ENCODE peak calls at places on chromosomes 6 and 20, in eight cellular contexts. A, C, B, D, S, Q, H and N are unnamed samples.

GRCh38 chr6:159941286-159942113 is 27.4 kb upstream of the IGF2R start:
- DNase-seq in S (peak), C (no peak), A (peak), D (peak), B (peak), H (peak), Q (peak), N (no peak)

GRCh38 chr20:16801919-16802651 is 53.9 kb downstream of the OTOR start:
- DNase-seq in A (peak), B (peak), H (peak), C (peak), D (peak), S (peak), Q (peak), N (no peak)

GRCh38 chr6:105803439-105803838 is 282.7 kb upstream of the PRDM1 start:
- DNase-seq in A (no peak), C (no peak), S (peak), D (no peak), B (peak), H (no peak), Q (no peak), N (no peak)

GRCh38 chr6:151209071-151209831 is 30.5 kb upstream of the AKAP12 start:
- DNase-seq in S (peak), C (peak), D (no peak), Q (no peak), B (peak), A (peak), H (no peak), N (no peak)

GRCh38 chr20:64035933-64036345 is at the start of gene C20orf204:
- DNase-seq in S (no peak), B (no peak), D (no peak), Q (no peak), C (no peak), H (no peak), A (no peak), N (no peak)

GRCh38 chr6:31915756-31916155 is 11.8 kb upstream of the C2 start:
- DNase-seq in S (no peak), B (no peak), Q (no peak), D (no peak), C (no peak), A (no peak), H (no peak), N (no peak)

GRCh38 chr6:123489589-123489988 is 147.2 kb downstream of the TRDN start:
- DNase-seq in D (no peak), A (no peak), Q (no peak), C (no peak), S (no peak), B (no peak), H (no peak), N (no peak)

GRCh38 chr6:158849899-158850806 is 31.0 kb upstream of the EZR start:
- DNase-seq in S (peak), A (peak), C (peak), D (peak), B (peak), Q (peak), H (peak), N (no peak)

GRCh38 chr6:25635886-25636317 is 16.1 kb upstream of the SCGN start:
- DNase-seq in C (no peak), A (no peak), Q (no peak), S (no peak), D (no peak), H (no peak), B (no peak), N (no peak)

GRCh38 chr6:146770275-146770964 is 171.6 kb downstream of the ADGB start:
- DNase-seq in C (no peak), B (no peak), H (no peak), D (no peak), S (no peak), A (no peak), Q (no peak), N (no peak)

GRCh38 chr6:52725133-52725529 is 38.1 kb downstream of the GSTA2 start:
- DNase-seq in H (peak), S (no peak), Q (no peak), D (no peak), C (no peak), B (no peak), A (peak), N (no peak)

GRCh38 chr6:165159459-165159858 is 149.9 kb downstream of the C6orf118 start:
- DNase-seq in C (no peak), Q (no peak), D (no peak), S (no peak), H (no peak), B (no peak), A (no peak), N (no peak)

GRCh38 chr6:158654498-158654897 is 4.6 kb downstream of the SYTL3 start:
- DNase-seq in B (peak), Q (no peak), C (no peak), H (peak), D (no peak), S (peak), A (peak), N (no peak)

GRCh38 chr6:47724300-47724699 is 25.9 kb downstream of the ADGRF4 start:
- DNase-seq in H (no peak), B (no peak), D (no peak), A (no peak), Q (no peak), S (no peak), C (no peak), N (peak)

GRCh38 chr6:74606488-74607135 is 599.2 kb downstream of the COL12A1 start:
- DNase-seq in H (peak), Q (no peak), A (peak), S (peak), C (peak), B (peak), D (no peak), N (peak)

GRCh38 chr6:3561745-3562144 is 104.9 kb upstream of the SLC22A23 start:
- DNase-seq in S (peak), D (no peak), A (peak), Q (peak), B (peak), C (peak), H (peak), N (no peak)

GRCh38 chr20:17859002-17859615 is 109.5 kb downstream of the SNX5 start:
- DNase-seq in A (no peak), Q (peak), C (no peak), B (no peak), D (no peak), S (no peak), H (no peak), N (no peak)

GRCh38 chr20:20561172-20561571 is 151.3 kb downstream of the RALGAPA2 start:
- DNase-seq in A (no peak), C (no peak), Q (no peak), D (no peak), S (no peak), H (no peak), B (no peak), N (no peak)

GRCh38 chr6:85642774-85643529 is at the start of gene SYNCRIP:
- DNase-seq in B (peak), A (peak), D (peak), S (peak), Q (peak), H (peak), C (peak), N (peak)

GRCh38 chr6:88476388-88476787 is 310.2 kb upstream of the CNR1 start:
- DNase-seq in S (no peak), H (no peak), D (no peak), Q (no peak), B (no peak), C (no peak), A (no peak), N (no peak)

GRCh38 chr6:56510984-56511531 is 131.6 kb downstream of the DST start:
- DNase-seq in Q (no peak), A (peak), H (peak), B (peak), S (no peak), C (no peak), D (no peak), N (no peak)

GRCh38 chr6:34315780-34316179 is 67.0 kb upstream of the SMIM29 start:
- DNase-seq in A (no peak), Q (peak), C (no peak), H (no peak), D (no peak), S (no peak), B (no peak), N (no peak)

GRCh38 chr6:166743925-166744653 is 117.0 kb upstream of the RPS6KA2 start:
- DNase-seq in A (no peak), D (no peak), H (no peak), C (no peak), Q (no peak), S (no peak), B (peak), N (no peak)

GRCh38 chr6:111625099-111625416 is 19.4 kb upstream of the TRAF3IP2 start:
- DNase-seq in D (no peak), A (no peak), C (no peak), H (no peak), Q (no peak), S (no peak), B (no peak), N (no peak)

GRCh38 chr20:25860531-25861150 is 164.0 kb upstream of the ZNF337 start:
- DNase-seq in D (no peak), A (no peak), H (no peak), C (no peak), S (no peak), Q (no peak), B (no peak), N (no peak)

GRCh38 chr6:88380618-88381288 is 214.6 kb upstream of the CNR1 start:
- DNase-seq in H (peak), C (peak), D (no peak), A (peak), B (no peak), S (no peak), Q (no peak), N (no peak)

GRCh38 chr20:35731469-35731788 is 10.6 kb downstream of the RBM39 start:
- DNase-seq in A (no peak), D (no peak), S (no peak), Q (no peak), C (no peak), B (no peak), H (no peak), N (no peak)
- H3K4me3 ChIP-seq in A (no peak), D (no peak), S (no peak), Q (no peak), C (no peak), B (no peak), H (no peak), N (no peak)

GRCh38 chr6:121498481-121499276 is 63.2 kb downstream of the GJA1 start:
- DNase-seq in D (no peak), H (no peak), Q (no peak), B (no peak), C (no peak), S (peak), A (no peak), N (no peak)
- TF ChIP-seq CTCF in D (no peak), H (no peak), Q (no peak), B (no peak), C (no peak), S (no peak), A (no peak), N (no peak)

GRCh38 chr20:44093249-44093582 is 93.8 kb downstream of the JPH2 start:
- DNase-seq in C (no peak), D (no peak), H (no peak), B (no peak), A (no peak), Q (no peak), S (no peak), N (no peak)

GRCh38 chr20:44098256-44098630 is 88.7 kb downstream of the JPH2 start:
- DNase-seq in A (no peak), C (no peak), B (no peak), S (no peak), H (no peak), Q (no peak), D (no peak), N (no peak)

GRCh38 chr20:44098657-44099056 is 88.3 kb downstream of the JPH2 start:
- DNase-seq in A (no peak), D (no peak), Q (no peak), B (no peak), S (no peak), C (no peak), H (no peak), N (no peak)

GRCh38 chr20:44095831-44096230 is 91.2 kb downstream of the JPH2 start:
- DNase-seq in C (no peak), S (no peak), A (no peak), Q (no peak), B (no peak), D (no peak), H (no peak), N (no peak)

GRCh38 chr20:44097521-44098255 is 89.3 kb downstream of the JPH2 start:
- DNase-seq in B (peak), A (no peak), H (peak), D (no peak), Q (no peak), S (no peak), C (no peak), N (no peak)
- H3K4me3 ChIP-seq in B (no peak), A (no peak), H (no peak), D (no peak), Q (no peak), S (no peak), C (no peak), N (no peak)

GRCh38 chr20:44649976-44650375 is 1.5 kb downstream of the ADA start:
- DNase-seq in A (no peak), D (no peak), H (no peak), C (no peak), B (no peak), S (no peak), Q (no peak), N (no peak)

GRCh38 chr20:44653536-44653935 is 2.0 kb upstream of the ADA start:
- DNase-seq in D (no peak), C (no peak), A (no peak), B (no peak), H (no peak), S (no peak), Q (no peak), N (no peak)

GRCh38 chr20:44650777-44651493 is 564 bp downstream of the ADA start:
- DNase-seq in Q (peak), A (no peak), D (peak), H (no peak), C (peak), S (no peak), B (no peak), N (no peak)

GRCh38 chr20:44648579-44648978 is 2.9 kb downstream of the ADA start:
- DNase-seq in D (no peak), C (no peak), H (no peak), S (no peak), A (no peak), Q (no peak), B (no peak), N (no peak)

GRCh38 chr20:44651507-44652373 is at the start of gene ADA:
- DNase-seq in H (peak), D (peak), Q (peak), S (peak), B (peak), C (peak), A (peak), N (no peak)
- TF ChIP-seq CTCF in H (peak), D (no peak), Q (peak), S (no peak), B (no peak), C (no peak), A (no peak), N (no peak)